ENCODE peak calls at places on chromosomes 1 and 21, in four cellular contexts. One of them, this sample, is unnamed.

GRCh38 chr1:163056832-163057231 is 12.3 kb upstream of the RGS4 start:
- DNase-seq in foreskin fibroblast: peak
- DNase-seq in putamen: no peak
- DNase-seq in cardiac fibroblast: peak
- DNase-seq in this sample: peak

GRCh38 chr1:178536329-178536728 is 23.4 kb downstream of the TEX35 start:
- DNase-seq in foreskin fibroblast: no peak
- DNase-seq in putamen: no peak
- DNase-seq in cardiac fibroblast: no peak
- DNase-seq in this sample: no peak

GRCh38 chr1:88608139-88608943 is 75.7 kb upstream of the PKN2 start:
- DNase-seq in foreskin fibroblast: peak
- DNase-seq in putamen: no peak
- DNase-seq in cardiac fibroblast: peak
- DNase-seq in this sample: no peak

GRCh38 chr1:41486053-41486891 is 1.8 kb upstream of the EDN2 start:
- DNase-seq in foreskin fibroblast: no peak
- DNase-seq in putamen: no peak
- DNase-seq in cardiac fibroblast: peak
- DNase-seq in this sample: no peak

GRCh38 chr1:98962156-98962555 is 42.5 kb downstream of the PLPPR5 start:
- DNase-seq in foreskin fibroblast: peak
- DNase-seq in putamen: no peak
- DNase-seq in cardiac fibroblast: peak
- DNase-seq in this sample: peak

GRCh38 chr1:3225668-3226067 is 156.7 kb downstream of the PRDM16 start:
- DNase-seq in foreskin fibroblast: no peak
- DNase-seq in putamen: no peak
- DNase-seq in cardiac fibroblast: no peak
- DNase-seq in this sample: no peak

GRCh38 chr1:216140650-216141547 is 282.3 kb downstream of the USH2A start:
- DNase-seq in foreskin fibroblast: peak
- DNase-seq in putamen: no peak
- DNase-seq in cardiac fibroblast: peak
- DNase-seq in this sample: no peak

GRCh38 chr1:177568702-177569101 is 397.9 kb downstream of the BRINP2 start:
- DNase-seq in foreskin fibroblast: no peak
- DNase-seq in putamen: no peak
- DNase-seq in cardiac fibroblast: no peak
- DNase-seq in this sample: no peak

GRCh38 chr1:30842698-30843354 is 65.7 kb downstream of the SDC3 start:
- DNase-seq in foreskin fibroblast: peak
- DNase-seq in putamen: no peak
- DNase-seq in cardiac fibroblast: no peak
- DNase-seq in this sample: no peak

GRCh38 chr1:223319913-223320600 is 43.9 kb downstream of the SUSD4 start:
- DNase-seq in foreskin fibroblast: no peak
- DNase-seq in putamen: peak
- DNase-seq in cardiac fibroblast: no peak
- DNase-seq in this sample: no peak

GRCh38 chr21:37914211-37914900 is 1.9 kb downstream of the KCNJ6 start:
- DNase-seq in foreskin fibroblast: peak
- DNase-seq in putamen: no peak
- DNase-seq in cardiac fibroblast: peak
- DNase-seq in this sample: no peak

GRCh38 chr1:19799233-19799876 is 361 bp downstream of the TMCO4 start:
- DNase-seq in foreskin fibroblast: peak
- DNase-seq in putamen: no peak
- DNase-seq in cardiac fibroblast: peak
- DNase-seq in this sample: no peak

GRCh38 chr1:115655307-115655664 is 13.5 kb downstream of the VANGL1 start:
- DNase-seq in foreskin fibroblast: no peak
- DNase-seq in putamen: no peak
- DNase-seq in cardiac fibroblast: no peak
- DNase-seq in this sample: no peak

GRCh38 chr1:98739762-98740161 is 78.2 kb downstream of the SNX7 start:
- DNase-seq in foreskin fibroblast: no peak
- DNase-seq in putamen: no peak
- DNase-seq in cardiac fibroblast: no peak
- DNase-seq in this sample: no peak

GRCh38 chr1:184610872-184611614 is 143.6 kb downstream of the EDEM3 start:
- DNase-seq in foreskin fibroblast: no peak
- DNase-seq in putamen: no peak
- DNase-seq in cardiac fibroblast: no peak
- DNase-seq in this sample: no peak

GRCh38 chr1:12851779-12852178 is 3.3 kb upstream of the HNRNPCL1 start:
- DNase-seq in foreskin fibroblast: no peak
- DNase-seq in putamen: no peak
- DNase-seq in cardiac fibroblast: peak
- DNase-seq in this sample: peak

GRCh38 chr21:38346286-38346685 is 89.5 kb downstream of the KCNJ15 start:
- DNase-seq in foreskin fibroblast: no peak
- DNase-seq in putamen: no peak
- DNase-seq in cardiac fibroblast: no peak
- DNase-seq in this sample: no peak

GRCh38 chr1:230517786-230518185 is 91.7 kb upstream of the PGBD5 start:
- DNase-seq in foreskin fibroblast: no peak
- DNase-seq in putamen: peak
- DNase-seq in cardiac fibroblast: no peak
- DNase-seq in this sample: no peak

GRCh38 chr1:35882586-35882944 is 444 bp upstream of the AGO1 start:
- DNase-seq in foreskin fibroblast: no peak
- DNase-seq in putamen: no peak
- DNase-seq in cardiac fibroblast: no peak
- DNase-seq in this sample: no peak

GRCh38 chr1:156150107-156151000 is 3.0 kb upstream of the SEMA4A start:
- DNase-seq in foreskin fibroblast: no peak
- DNase-seq in putamen: no peak
- DNase-seq in cardiac fibroblast: no peak
- DNase-seq in this sample: no peak

GRCh38 chr1:155888481-155888880 is 22.7 kb downstream of the RIT1 start:
- DNase-seq in foreskin fibroblast: no peak
- DNase-seq in putamen: no peak
- DNase-seq in cardiac fibroblast: peak
- DNase-seq in this sample: no peak

GRCh38 chr1:6181347-6181770 is 1.2 kb upstream of the CHD5 start:
- DNase-seq in foreskin fibroblast: peak
- DNase-seq in putamen: no peak
- DNase-seq in cardiac fibroblast: no peak
- DNase-seq in this sample: no peak

GRCh38 chr21:44353200-44353970 is at the start of gene TRPM2:
- DNase-seq in foreskin fibroblast: peak
- DNase-seq in putamen: no peak
- DNase-seq in cardiac fibroblast: peak
- DNase-seq in this sample: no peak

GRCh38 chr21:45129231-45129923 is 55.0 kb downstream of the ADARB1 start:
- DNase-seq in foreskin fibroblast: peak
- DNase-seq in putamen: no peak
- DNase-seq in cardiac fibroblast: peak
- DNase-seq in this sample: no peak

GRCh38 chr1:193259619-193260018 is 73.2 kb upstream of the B3GALT2 start:
- DNase-seq in foreskin fibroblast: no peak
- DNase-seq in putamen: no peak
- DNase-seq in cardiac fibroblast: no peak
- DNase-seq in this sample: no peak

GRCh38 chr21:45366931-45367401 is 38.0 kb upstream of the COL18A1 start:
- DNase-seq in foreskin fibroblast: peak
- DNase-seq in putamen: no peak
- DNase-seq in cardiac fibroblast: peak
- DNase-seq in this sample: no peak

GRCh38 chr1:53022179-53022578 is 39.8 kb upstream of the PODN start:
- DNase-seq in foreskin fibroblast: no peak
- DNase-seq in putamen: no peak
- DNase-seq in cardiac fibroblast: no peak
- DNase-seq in this sample: no peak